ENCODE peak calls at places on chromosomes 3 and 15, in six cellular contexts. Y is dorsolateral prefrontal cortex, N is fibroblast of lung, A is GM23338, G is sigmoid colon, V is psoas muscle. S is an unnamed sample.

GRCh38 chr15:27676647-27677046 is 422.5 kb downstream of the OCA2 start:
- DNase-seq in Y (no peak), N (no peak), A (no peak), G (no peak), V (no peak), S (no peak)

GRCh38 chr3:152589644-152590043 is 245.3 kb upstream of the P2RY1 start:
- DNase-seq in Y (no peak), N (no peak), A (no peak), G (no peak), V (no peak), S (no peak)

GRCh38 chr3:4908769-4909156 is 70.5 kb upstream of the BHLHE40 start:
- DNase-seq in Y (no peak), N (no peak), A (no peak), G (no peak), V (no peak), S (no peak)

GRCh38 chr3:190585771-190586630 is 72.1 kb downstream of the IL1RAP start:
- DNase-seq in Y (no peak), N (peak), A (peak), G (no peak), V (no peak), S (no peak)

GRCh38 chr15:68154923-68155559 is 50.1 kb downstream of the CALML4 start:
- DNase-seq in Y (no peak), N (peak), A (peak), G (no peak), V (no peak), S (peak)

GRCh38 chr15:45372032-45372995 is 6.0 kb downstream of the GATM start:
- DNase-seq in Y (no peak), N (no peak), A (no peak), G (no peak), V (no peak), S (no peak)

GRCh38 chr3:54713455-54713854 is 214.4 kb downstream of the LRTM1 start:
- DNase-seq in Y (no peak), N (no peak), A (no peak), G (no peak), V (no peak), S (no peak)

GRCh38 chr3:83769791-83770663 is 1188.8 kb upstream of the CADM2 start:
- DNase-seq in Y (no peak), N (no peak), A (no peak), G (no peak), V (no peak), S (no peak)

GRCh38 chr15:96500491-96500890 is 170.0 kb downstream of the NR2F2 start:
- DNase-seq in Y (no peak), N (no peak), A (no peak), G (no peak), V (no peak), S (no peak)

GRCh38 chr15:75227663-75228280 is 26.1 kb downstream of the C15orf39 start:
- DNase-seq in Y (no peak), N (no peak), A (no peak), G (peak), V (peak), S (no peak)

GRCh38 chr15:40936709-40937666 is 7.8 kb downstream of the DLL4 start:
- DNase-seq in Y (no peak), N (peak), A (no peak), G (no peak), V (peak), S (no peak)

GRCh38 chr3:170692720-170693119 is 106.8 kb upstream of the SLC7A14 start:
- DNase-seq in Y (no peak), N (peak), A (no peak), G (no peak), V (no peak), S (no peak)

GRCh38 chr3:165768680-165769079 is 68.5 kb downstream of the BCHE start:
- DNase-seq in Y (no peak), N (no peak), A (peak), G (no peak), V (no peak), S (no peak)

GRCh38 chr3:159779883-159780282 is 208.8 kb upstream of the IL12A start:
- DNase-seq in Y (no peak), N (peak), A (no peak), G (no peak), V (no peak), S (no peak)

GRCh38 chr3:182713743-182714517 is 79.4 kb upstream of the ATP11B start:
- DNase-seq in Y (no peak), N (peak), A (peak), G (no peak), V (no peak), S (peak)

GRCh38 chr3:125589743-125590142 is 5.6 kb downstream of the OSBPL11 start:
- DNase-seq in Y (no peak), N (peak), A (no peak), G (no peak), V (no peak), S (no peak)

GRCh38 chr3:23004971-23005370 is 198.2 kb upstream of the UBE2E2 start:
- DNase-seq in Y (no peak), N (peak), A (no peak), G (no peak), V (no peak), S (no peak)

GRCh38 chr3:134564991-134565390 is 79.1 kb downstream of the CEP63 start:
- DNase-seq in Y (no peak), N (no peak), A (no peak), G (no peak), V (no peak), S (no peak)

GRCh38 chr15:92163641-92164040 is 230.0 kb upstream of the ST8SIA2 start:
- DNase-seq in Y (no peak), N (no peak), A (no peak), G (no peak), V (no peak), S (no peak)

GRCh38 chr15:65377976-65378366 is at the start of gene IGDCC3:
- DNase-seq in Y (peak), N (peak), A (peak), G (no peak), V (no peak), S (no peak)

GRCh38 chr3:136840252-136840651 is 21.3 kb downstream of the SLC35G2 start:
- DNase-seq in Y (no peak), N (peak), A (no peak), G (no peak), V (no peak), S (no peak)

GRCh38 chr3:140276698-140277097 is 341.7 kb downstream of the CLSTN2 start:
- DNase-seq in Y (no peak), N (peak), A (peak), G (no peak), V (no peak), S (no peak)

GRCh38 chr15:48806151-48806550 is 4.7 kb downstream of the CEP152 start:
- DNase-seq in Y (no peak), N (no peak), A (peak), G (no peak), V (no peak), S (no peak)

GRCh38 chr3:123026551-123027291 is 842 bp downstream of the SEMA5B start:
- DNase-seq in Y (peak), N (no peak), A (peak), G (peak), V (peak), S (no peak)

GRCh38 chr3:190671658-190672057 is 157.8 kb downstream of the IL1RAP start:
- DNase-seq in Y (no peak), N (peak), A (no peak), G (no peak), V (no peak), S (no peak)

GRCh38 chr15:33971811-33972210 is 3.5 kb downstream of the CHRM5 start:
- DNase-seq in Y (no peak), N (no peak), A (no peak), G (no peak), V (no peak), S (no peak)

GRCh38 chr3:126845910-126846309 is 137.0 kb upstream of the PLXNA1 start:
- DNase-seq in Y (no peak), N (no peak), A (peak), G (no peak), V (no peak), S (no peak)

GRCh38 chr15:92683511-92683834 is 27.9 kb upstream of the FAM174B start:
- DNase-seq in Y (peak), N (peak), A (peak), G (peak), V (peak), S (no peak)

GRCh38 chr3:188303823-188304222 is 149.9 kb downstream of the LPP start:
- DNase-seq in Y (no peak), N (no peak), A (no peak), G (no peak), V (no peak), S (no peak)

GRCh38 chr3:13947912-13948311 is 68.0 kb upstream of the WNT7A start:
- DNase-seq in Y (no peak), N (no peak), A (peak), G (no peak), V (no peak), S (no peak)

GRCh38 chr15:59516655-59517461 is 78.9 kb downstream of the FAM81A start:
- DNase-seq in Y (no peak), N (no peak), A (no peak), G (no peak), V (no peak), S (no peak)

GRCh38 chr15:46365612-46366011 is 730.8 kb downstream of the SQOR start:
- DNase-seq in Y (no peak), N (peak), A (no peak), G (peak), V (peak), S (no peak)

GRCh38 chr3:141797167-141797773 is 34.1 kb downstream of the GRK7 start:
- DNase-seq in Y (no peak), N (peak), A (peak), G (peak), V (peak), S (peak)

DNA sequence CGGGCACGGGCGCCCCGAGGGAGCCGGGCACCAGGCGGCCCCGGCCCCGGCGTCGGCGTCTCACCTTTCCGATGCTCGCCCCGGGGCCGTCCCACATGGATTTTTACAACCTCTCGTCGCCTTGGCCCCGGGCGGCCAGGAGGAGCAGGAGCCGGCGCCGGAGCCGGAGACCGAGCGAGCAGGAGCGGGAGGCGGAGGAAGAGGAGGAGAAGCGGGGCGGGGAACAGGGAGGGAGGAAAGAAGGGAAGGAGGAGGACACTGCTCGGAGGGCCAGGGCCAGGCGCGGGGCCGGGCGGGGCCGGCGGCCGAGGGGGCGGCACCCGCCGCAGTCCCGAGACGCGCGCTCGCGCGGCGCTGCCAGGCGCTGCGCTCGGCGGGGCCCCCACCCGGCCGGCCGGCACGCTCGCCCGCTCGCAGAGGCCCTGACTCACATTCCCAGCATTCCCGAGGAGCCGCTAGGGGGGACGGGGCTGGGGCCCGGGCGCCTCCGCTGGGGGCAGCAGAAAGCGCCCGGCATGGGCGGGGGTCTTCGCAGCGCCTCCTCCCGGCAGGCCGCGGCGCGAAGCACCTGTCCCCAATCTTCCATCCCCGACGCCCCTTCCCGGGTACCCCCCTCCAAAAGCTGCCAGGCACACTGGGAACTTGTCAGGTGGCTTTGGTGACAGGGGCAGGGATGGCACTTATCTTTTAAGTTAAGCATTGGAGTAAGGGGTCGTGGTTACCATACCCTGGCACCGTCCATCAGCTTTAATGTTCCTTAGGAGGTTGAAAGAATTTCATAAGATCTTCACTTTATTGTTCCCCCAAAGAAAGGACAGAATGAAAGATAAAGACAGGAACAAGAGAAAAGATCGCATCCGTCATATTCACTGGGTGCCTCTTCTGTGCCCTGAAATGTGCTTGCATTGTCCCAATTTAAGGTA is at the start of gene ERC2:
- DNase-seq in Y (peak), N (peak), A (peak), G (no peak), V (peak), S (peak)
- TF ChIP-seq CTCF in Y (peak), N (peak), A (peak), G (no peak), V (no peak), S (peak)

DNA sequence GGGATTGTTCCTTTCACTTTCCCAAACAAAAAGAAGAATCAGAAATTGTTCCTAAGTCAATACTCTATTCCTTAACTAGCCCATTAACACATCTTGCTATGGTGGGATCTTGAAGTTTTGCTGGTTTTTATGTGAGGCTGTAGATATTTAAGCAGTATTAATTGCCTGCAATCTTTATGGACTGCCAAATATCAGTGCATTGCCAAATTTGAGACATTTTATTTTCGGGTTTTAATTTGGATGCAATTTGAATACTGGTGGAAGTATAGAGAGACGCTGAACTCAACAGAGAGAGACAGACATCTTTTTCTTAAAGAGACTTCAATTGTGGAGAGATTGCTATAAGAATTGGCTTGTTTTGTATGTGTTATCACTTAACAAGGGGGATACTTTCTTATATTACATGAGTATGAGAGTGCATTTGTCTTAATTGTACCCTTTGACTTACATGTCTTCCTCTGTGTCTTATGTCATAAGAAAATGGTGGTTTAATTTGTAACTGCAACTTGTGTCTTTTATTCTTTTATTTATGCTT is 10.0 kb downstream of the CADM2 start:
- DNase-seq in Y (no peak), N (no peak), A (no peak), G (no peak), V (no peak), S (no peak)
- H3K4me3 ChIP-seq in Y (peak), N (no peak), A (no peak), G (no peak), V (peak), S (no peak)

DNA sequence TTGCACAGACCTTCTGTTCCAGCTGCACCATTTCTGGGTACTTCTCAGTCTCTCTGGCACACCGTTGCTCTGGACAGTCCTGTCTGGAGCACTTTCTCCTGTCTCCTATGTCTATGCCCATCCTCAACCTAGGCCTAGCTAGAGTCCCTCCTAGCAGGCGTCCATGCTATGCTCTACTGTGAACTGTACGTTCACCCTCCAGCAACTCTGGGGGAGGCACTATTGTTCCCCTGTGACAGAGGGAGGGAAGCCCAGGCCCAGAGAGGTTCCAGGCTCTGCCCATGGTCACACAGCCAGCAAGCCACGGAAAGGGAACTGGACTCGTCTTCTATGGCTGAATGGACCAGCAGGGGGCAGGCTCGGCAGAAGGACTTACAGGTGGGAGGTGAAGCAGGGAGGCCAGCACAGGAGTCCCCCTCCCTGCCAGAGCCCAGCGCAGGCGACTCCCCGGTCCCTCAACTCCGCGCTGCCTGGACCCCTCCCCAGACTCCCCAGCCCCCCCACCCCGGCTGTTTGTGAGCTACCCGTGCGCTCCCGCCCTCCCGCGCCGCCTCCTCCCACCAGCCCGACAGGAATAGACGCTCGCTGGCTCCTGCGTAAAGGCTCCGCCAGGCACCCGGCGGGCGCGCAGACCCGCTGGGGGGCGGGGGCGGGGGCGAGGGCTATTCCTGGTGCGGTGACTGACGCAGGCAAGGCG is 1.7 kb upstream of the LINGO1 start:
- DNase-seq in Y (peak), N (peak), A (peak), G (peak), V (peak), S (peak)
- TF ChIP-seq CTCF in Y (peak), N (peak), A (peak), G (no peak), V (peak), S (peak)

DNA sequence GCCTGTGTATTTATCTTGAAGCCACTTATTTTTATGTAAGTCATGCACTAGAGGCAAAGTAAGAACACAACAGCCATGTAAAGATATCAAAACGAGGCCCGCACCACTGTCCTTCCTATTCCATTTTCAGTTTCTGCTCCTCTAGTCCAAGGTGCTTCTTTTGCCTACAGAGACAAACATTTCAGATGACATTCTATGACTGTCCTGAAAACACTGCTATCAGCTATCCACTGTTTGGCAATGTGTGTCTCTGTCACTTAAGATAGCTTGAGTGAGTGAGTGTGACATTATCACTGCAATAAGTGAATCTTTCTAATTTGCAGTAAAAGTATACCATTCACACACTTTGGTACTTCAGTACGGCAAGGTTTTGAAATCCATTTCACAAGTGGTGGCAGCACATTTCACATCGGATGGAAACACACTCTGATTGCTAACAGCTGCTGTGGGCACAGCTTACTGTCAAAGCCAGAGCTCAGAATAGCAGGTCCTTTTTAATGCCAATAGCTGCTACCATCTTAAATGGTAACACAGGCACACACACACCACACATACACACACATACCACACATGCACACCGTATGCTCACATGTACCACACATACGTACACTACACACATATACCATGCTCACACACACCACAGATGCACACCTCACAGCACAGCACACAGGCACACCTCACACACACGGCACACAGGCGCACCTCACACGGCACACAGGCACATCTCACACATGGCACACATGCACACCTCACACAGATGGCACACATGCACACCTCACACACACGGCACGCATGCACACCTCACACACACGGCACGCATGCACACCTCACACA is 63.1 kb upstream of the ICE2 start:
- DNase-seq in Y (no peak), N (no peak), A (no peak), G (no peak), V (no peak), S (no peak)
- H3K4me3 ChIP-seq in Y (no peak), N (no peak), A (no peak), G (no peak), V (peak), S (no peak)

GRCh38 chr3:107997666-107998065 is 93.2 kb downstream of the CD47 start:
- DNase-seq in Y (no peak), N (peak), A (no peak), G (no peak), V (no peak), S (no peak)

GRCh38 chr3:107994954-107995715 is 95.7 kb downstream of the CD47 start:
- DNase-seq in Y (no peak), N (no peak), A (no peak), G (no peak), V (no peak), S (no peak)

GRCh38 chr3:108001457-108001856 is 89.4 kb downstream of the CD47 start:
- DNase-seq in Y (no peak), N (no peak), A (no peak), G (no peak), V (no peak), S (peak)

GRCh38 chr3:107994181-107994580 is 96.7 kb downstream of the CD47 start:
- DNase-seq in Y (no peak), N (no peak), A (no peak), G (no peak), V (no peak), S (no peak)

DNA sequence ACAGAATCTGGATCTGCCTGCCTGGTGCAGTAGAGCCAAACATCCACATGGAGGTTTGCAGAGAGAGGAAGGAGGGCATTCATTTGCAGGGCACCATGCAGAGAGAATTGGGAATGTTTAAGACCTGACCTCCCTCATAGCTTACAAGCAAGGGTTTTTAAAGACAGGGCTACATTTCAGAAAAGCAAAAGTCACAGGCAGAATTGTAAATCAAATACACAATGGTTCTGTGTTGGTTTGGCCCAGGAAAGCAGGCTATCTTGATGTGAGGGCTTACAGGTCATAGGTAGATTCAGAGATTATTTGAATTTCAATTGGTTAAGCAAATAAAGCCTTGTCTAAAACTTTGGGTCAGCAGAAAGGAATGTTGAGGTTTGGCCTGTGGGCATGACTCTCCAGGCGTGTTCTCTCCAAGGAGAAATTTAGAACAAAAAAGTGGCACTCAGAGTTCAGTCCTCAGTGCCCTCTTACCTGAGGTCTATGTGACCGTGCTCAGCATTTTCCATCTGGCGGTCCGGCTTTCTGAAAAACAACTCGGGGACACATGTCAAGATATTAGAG is 91.5 kb downstream of the CD47 start:
- DNase-seq in Y (no peak), N (peak), A (peak), G (no peak), V (no peak), S (no peak)
- TF ChIP-seq CTCF in Y (no peak), N (no peak), A (no peak), G (no peak), V (no peak), S (no peak)

S was measured in LNCaP clone FGC.